ENCODE peak calls at places on chromosomes 5 and 9, in nine cellular contexts. Q is retina, B is HCEC 1CT, M is dorsolateral prefrontal cortex, V is DMS53, P is hypothalamus, Z is breast epithelium, J is activated T-cell treated with anti-CD3 and anti-CD28 coated beads for 48 hours, I is stomach. G is an unnamed sample.

GRCh38 chr9:69446496-69446895 is 121.5 kb downstream of the ENTREP1 start:
- DNase-seq in Q (no peak), B (no peak), M (no peak), V (no peak), P (no peak), Z (no peak), J (no peak), I (no peak), G (no peak)

GRCh38 chr5:52740007-52740406 is 47.7 kb upstream of the ITGA1 start:
- DNase-seq in Q (no peak), B (no peak), M (no peak), V (no peak), P (no peak), Z (no peak), J (no peak), I (no peak), G (no peak)

GRCh38 chr5:23522553-23522952 is 15.1 kb downstream of the PRDM9 start:
- DNase-seq in Q (no peak), B (no peak), M (no peak), V (no peak), P (no peak), Z (no peak), J (no peak), I (no peak), G (no peak)

GRCh38 chr9:83384214-83384613 is 154.0 kb downstream of the FRMD3 start:
- DNase-seq in Q (peak; percentile 30), B (no peak), M (no peak), V (peak; percentile 73), P (no peak), Z (no peak), J (no peak), I (no peak), G (no peak)

GRCh38 chr5:130034872-130035271 is 130.6 kb downstream of the CHSY3 start:
- DNase-seq in Q (no peak), B (peak; percentile 81), M (no peak), V (no peak), P (no peak), Z (no peak), J (no peak), I (no peak), G (no peak)

GRCh38 chr9:107172160-107172978 is 110.7 kb upstream of the RAD23B start:
- DNase-seq in Q (peak; percentile 72), B (peak; percentile 72), M (peak; percentile 72), V (peak; percentile 84), P (peak; percentile 60), Z (peak; percentile 67), J (peak; percentile 54), I (peak; percentile 77), G (peak; percentile 79)

GRCh38 chr9:124778575-124779367 is 1.8 kb downstream of the OLFML2A start:
- DNase-seq in Q (no peak), B (no peak), M (no peak), V (peak; percentile 76), P (no peak), Z (no peak), J (no peak), I (peak; percentile 19), G (no peak)

GRCh38 chr5:139415221-139415861 is 11.5 kb upstream of the SPATA24 start:
- DNase-seq in Q (no peak), B (no peak), M (peak; percentile 85), V (no peak), P (peak; percentile 67), Z (no peak), J (no peak), I (no peak), G (peak; percentile 84)

GRCh38 chr9:125747765-125748510 is 765 bp downstream of the PBX3 start:
- DNase-seq in Q (peak; percentile 67), B (peak; percentile 36), M (no peak), V (peak; percentile 60), P (peak; percentile 44), Z (no peak), J (peak; percentile 12), I (peak; percentile 35), G (peak; percentile 43)

GRCh38 chr9:115999498-115999897 is 154.1 kb upstream of the PAPPA start:
- DNase-seq in Q (no peak), B (peak; percentile 78), M (no peak), V (peak; percentile 32), P (no peak), Z (no peak), J (no peak), I (no peak), G (no peak)

GRCh38 chr5:172840077-172840777 is 6.2 kb downstream of the ERGIC1 start:
- DNase-seq in Q (peak; percentile 21), B (no peak), M (no peak), V (no peak), P (no peak), Z (no peak), J (no peak), I (no peak), G (no peak)

GRCh38 chr5:7415123-7415522 is 19.2 kb downstream of the ADCY2 start:
- DNase-seq in Q (no peak), B (no peak), M (no peak), V (no peak), P (no peak), Z (no peak), J (no peak), I (no peak), G (no peak)

GRCh38 chr5:126631920-126632319 is 31.2 kb downstream of the PHAX start:
- DNase-seq in Q (no peak), B (no peak), M (no peak), V (no peak), P (no peak), Z (no peak), J (no peak), I (no peak), G (no peak)

GRCh38 chr9:130466537-130467217 is 21.9 kb downstream of the ASS1 start:
- DNase-seq in Q (no peak), B (no peak), M (no peak), V (no peak), P (no peak), Z (no peak), J (no peak), I (no peak), G (no peak)

GRCh38 chr9:116870566-116870965 is 183.5 kb downstream of the TRIM32 start:
- DNase-seq in Q (no peak), B (no peak), M (no peak), V (peak; percentile 22), P (no peak), Z (no peak), J (no peak), I (no peak), G (no peak)

GRCh38 chr5:138647261-138647788 is 72.1 kb upstream of the HSPA9 start:
- DNase-seq in Q (no peak), B (no peak), M (no peak), V (no peak), P (no peak), Z (no peak), J (no peak), I (no peak), G (no peak)

GRCh38 chr5:39052141-39052540 is 22.1 kb downstream of the RICTOR start:
- DNase-seq in Q (no peak), B (no peak), M (no peak), V (no peak), P (no peak), Z (no peak), J (no peak), I (no peak), G (no peak)

GRCh38 chr5:154995679-154996078 is 17.9 kb upstream of the KIF4B start:
- DNase-seq in Q (no peak), B (no peak), M (no peak), V (no peak), P (no peak), Z (no peak), J (no peak), I (no peak), G (no peak)

GRCh38 chr9:34070601-34071340 is 22.1 kb upstream of the UBAP2 start:
- DNase-seq in Q (no peak), B (no peak), M (no peak), V (no peak), P (no peak), Z (no peak), J (no peak), I (no peak), G (no peak)

GRCh38 chr9:128688501-128689292 is at the start of gene SET:
- DNase-seq in Q (peak; percentile 88), B (peak; percentile 94), M (peak; percentile 86), V (peak; percentile 98), P (peak; percentile 93), Z (peak; percentile 88), J (peak; percentile 96), I (peak; percentile 96), G (peak; percentile 77)

GRCh38 chr5:169914766-169915165 is 65.5 kb downstream of the INSYN2B start:
- DNase-seq in Q (no peak), B (peak; percentile 41), M (peak; percentile 75), V (no peak), P (peak; percentile 37), Z (no peak), J (no peak), I (no peak), G (peak; percentile 49)

GRCh38 chr9:132894343-132894742 is 15.6 kb downstream of the SPACA9 start:
- DNase-seq in Q (no peak), B (no peak), M (no peak), V (no peak), P (no peak), Z (no peak), J (no peak), I (peak; percentile 44), G (no peak)

GRCh38 chr5:111337688-111338087 is 113.5 kb downstream of the CAMK4 start:
- DNase-seq in Q (no peak), B (peak; percentile 27), M (no peak), V (peak; percentile 46), P (no peak), Z (no peak), J (no peak), I (no peak), G (no peak)

GRCh38 chr9:120393386-120394057 is 186.4 kb downstream of the CDK5RAP2 start:
- DNase-seq in Q (no peak), B (peak; percentile 53), M (no peak), V (no peak), P (peak; percentile 21), Z (no peak), J (no peak), I (no peak), G (peak; percentile 33)

GRCh38 chr9:2424564-2425153 is 196.9 kb upstream of the VLDLR start:
- DNase-seq in Q (no peak), B (no peak), M (no peak), V (no peak), P (no peak), Z (no peak), J (no peak), I (no peak), G (no peak)

G was measured in substantia nigra.